ENCODE peak calls at places on chromosomes 11 and 22, in seven cellular contexts. X is H1, K is HCT116, Y is GM12878, O is SK-N-SH, Q is K562, D is HepG2. I is an unnamed sample.

GRCh38 chr11:59556115-59556882 is 45.0 kb downstream of the OR4D9 start:
- DNase-seq in O (peak; percentile 41), X (peak; percentile 93), Q (peak; percentile 61), D (peak; percentile 81), K (peak; percentile 74), Y (peak; percentile 58), I (no peak)

GRCh38 chr11:72587696-72588095 is 86.5 kb downstream of the PDE2A start:
- DNase-seq in X (no peak), D (no peak), Q (no peak), Y (no peak), K (no peak), O (no peak), I (no peak)

GRCh38 chr11:99893803-99894202 is 793.3 kb upstream of the ARHGAP42 start:
- DNase-seq in O (no peak), K (no peak), X (no peak), D (no peak), Q (no peak), Y (no peak), I (no peak)

GRCh38 chr11:65502274-65502851 is 3.5 kb downstream of the MALAT1 start:
- DNase-seq in X (no peak), O (no peak), K (no peak), Q (no peak), Y (no peak), D (no peak), I (no peak)

GRCh38 chr11:105449100-105449734 is 160.7 kb upstream of the GRIA4 start:
- DNase-seq in Q (no peak), Y (no peak), O (no peak), X (no peak), D (no peak), K (no peak), I (no peak)

GRCh38 chr11:12893787-12894672 is 115.1 kb upstream of the RASSF10 start:
- DNase-seq in X (peak; percentile 89), K (peak; percentile 15), D (peak; percentile 39), Y (no peak), Q (peak; percentile 63), O (peak; percentile 62), I (peak; percentile 20)

GRCh38 chr22:17796695-17797094 is 22.4 kb upstream of the BID start:
- DNase-seq in Y (no peak), O (no peak), K (no peak), D (no peak), X (no peak), Q (no peak), I (no peak)

GRCh38 chr22:43876866-43877509 is 14.7 kb upstream of the SULT4A1 start:
- DNase-seq in D (no peak), Q (no peak), K (no peak), Y (no peak), X (no peak), O (no peak), I (no peak)

GRCh38 chr11:107453594-107454286 is 3.9 kb downstream of the CWF19L2 start:
- DNase-seq in K (no peak), Q (no peak), O (no peak), X (no peak), D (no peak), Y (no peak), I (no peak)

GRCh38 chr11:128334311-128335044 is 252.9 kb downstream of the ETS1 start:
- DNase-seq in K (no peak), Y (no peak), X (no peak), D (peak; percentile 79), Q (no peak), O (no peak), I (no peak)

GRCh38 chr11:47325271-47326041 is 27.0 kb downstream of the MYBPC3 start:
- DNase-seq in K (no peak), X (no peak), O (no peak), D (no peak), Y (no peak), Q (no peak), I (no peak)

GRCh38 chr22:39133871-39134270 is 18.6 kb downstream of the CBX7 start:
- DNase-seq in X (no peak), O (no peak), Q (no peak), K (no peak), D (no peak), Y (no peak), I (no peak)

GRCh38 chr11:131914299-131914902 is 544.0 kb downstream of the NTM start:
- DNase-seq in O (peak; percentile 34), Y (no peak), X (no peak), K (no peak), Q (no peak), D (no peak), I (no peak)

GRCh38 chr11:16945671-16946469 is 68.3 kb downstream of the PLEKHA7 start:
- DNase-seq in Y (peak; percentile 61), D (peak; percentile 68), X (peak; percentile 69), K (peak; percentile 51), O (peak; percentile 77), Q (peak; percentile 52), I (no peak)

GRCh38 chr11:126181939-126182730 is 29.3 kb downstream of the RPUSD4 start:
- DNase-seq in Q (no peak), Y (no peak), X (no peak), K (no peak), O (no peak), D (no peak), I (no peak)

GRCh38 chr22:42673898-42674390 is 24.8 kb upstream of the CYB5R3 start:
- DNase-seq in O (no peak), Q (no peak), X (no peak), D (peak; percentile 44), Y (no peak), K (no peak), I (no peak)

GRCh38 chr22:27726726-27727449 is 74.7 kb downstream of the MN1 start:
- DNase-seq in D (peak; percentile 4), X (no peak), K (no peak), Q (peak; percentile 86), Y (no peak), O (no peak), I (no peak)

GRCh38 chr11:11280826-11281225 is 72.2 kb downstream of the CSNK2A3 start:
- DNase-seq in Y (no peak), X (no peak), D (no peak), Q (no peak), K (no peak), O (no peak), I (no peak)

GRCh38 chr22:48602805-48603518 is 1224.7 kb downstream of the BRD1 start:
- DNase-seq in D (no peak), Q (no peak), O (no peak), K (no peak), X (no peak), Y (no peak), I (no peak)
- H3K9me3 ChIP-seq in D (peaks cover 12% of the 10 kb centered on the region), Q (no peaks in the 10 kb centered on the region), O (no peaks in the 10 kb centered on the region), K (no peaks in the 10 kb centered on the region), X (peaks cover 3% of the 10 kb centered on the region), Y (no peaks in the 10 kb centered on the region), I (no peaks in the 10 kb centered on the region)

GRCh38 chr11:3667149-3668035 is 3.8 kb downstream of the CHRNA10 start:
- DNase-seq in D (no peak), Y (no peak), O (no peak), X (no peak), Q (no peak), K (no peak), I (no peak)

GRCh38 chr11:3674189-3674588 is 3.0 kb upstream of the CHRNA10 start:
- DNase-seq in Y (no peak), D (peak; percentile 5), K (no peak), Q (no peak), X (no peak), O (no peak), I (no peak)

GRCh38 chr11:3669128-3669527 is 2.1 kb downstream of the CHRNA10 start:
- DNase-seq in K (no peak), O (no peak), X (no peak), Y (no peak), D (no peak), Q (no peak), I (no peak)

GRCh38 chr11:3669742-3670183 is 1.4 kb downstream of the CHRNA10 start:
- DNase-seq in D (no peak), K (no peak), Y (no peak), Q (no peak), O (no peak), X (no peak), I (no peak)

GRCh38 chr11:3671334-3672254 is at the start of gene CHRNA10:
- DNase-seq in Q (no peak), Y (no peak), O (no peak), D (no peak), X (no peak), K (no peak), I (no peak)
- TF ChIP-seq YY1 in Q (no peak), Y (no peak), O (no peak), D (no peak), X (no peak), K (no peak), I (no peak)

DNA sequence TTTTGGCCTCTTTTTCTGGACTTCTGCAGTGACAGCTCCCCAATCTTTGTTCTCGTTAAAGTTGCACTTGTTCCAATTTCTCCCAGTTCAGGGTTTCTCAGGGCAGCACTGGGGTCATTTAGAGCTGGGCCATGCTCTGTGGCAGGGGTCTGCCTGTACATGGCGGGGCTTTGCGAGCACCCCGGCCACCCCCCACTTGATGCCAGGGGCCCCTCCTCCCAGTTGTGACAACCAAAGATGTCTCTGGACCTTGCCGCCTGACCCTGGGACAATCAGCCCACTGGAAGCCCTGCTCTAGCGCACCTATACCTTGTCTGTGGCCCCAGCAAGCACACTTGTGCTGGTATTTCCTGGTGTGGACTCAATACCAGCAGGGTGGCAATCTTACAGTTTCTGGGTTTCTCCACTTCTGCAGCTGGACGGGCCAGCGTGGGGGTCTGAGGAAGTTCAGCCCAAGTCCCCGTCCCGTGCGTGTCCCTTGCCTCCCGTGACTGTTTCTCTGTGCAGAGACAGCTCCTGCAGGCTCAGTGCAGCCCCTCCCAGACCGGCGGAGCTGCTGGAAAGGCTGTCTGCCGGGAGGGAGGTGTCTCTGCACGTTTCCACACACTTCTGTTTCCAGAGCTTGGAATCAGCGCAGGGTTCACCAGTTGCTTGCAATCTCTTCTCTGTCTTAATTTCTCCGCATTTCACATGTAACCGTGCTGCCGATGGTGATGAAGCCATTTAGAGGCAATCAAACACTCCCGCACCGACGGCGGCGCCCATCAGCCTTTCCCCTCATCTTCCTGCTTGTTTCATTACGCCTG is 1328.9 kb downstream of the BRD1 start:
- DNase-seq in X (no peak), K (no peak), D (no peak), Y (no peak), O (no peak), Q (no peak), I (no peak)
- H3K9me3 ChIP-seq in X (no peaks in the 10 kb centered on the region), K (no peaks in the 10 kb centered on the region), D (no peaks in the 10 kb centered on the region), Y (no peaks in the 10 kb centered on the region), O (no peaks in the 10 kb centered on the region), Q (no peaks in the 10 kb centered on the region), I (no peaks in the 10 kb centered on the region)

DNA sequence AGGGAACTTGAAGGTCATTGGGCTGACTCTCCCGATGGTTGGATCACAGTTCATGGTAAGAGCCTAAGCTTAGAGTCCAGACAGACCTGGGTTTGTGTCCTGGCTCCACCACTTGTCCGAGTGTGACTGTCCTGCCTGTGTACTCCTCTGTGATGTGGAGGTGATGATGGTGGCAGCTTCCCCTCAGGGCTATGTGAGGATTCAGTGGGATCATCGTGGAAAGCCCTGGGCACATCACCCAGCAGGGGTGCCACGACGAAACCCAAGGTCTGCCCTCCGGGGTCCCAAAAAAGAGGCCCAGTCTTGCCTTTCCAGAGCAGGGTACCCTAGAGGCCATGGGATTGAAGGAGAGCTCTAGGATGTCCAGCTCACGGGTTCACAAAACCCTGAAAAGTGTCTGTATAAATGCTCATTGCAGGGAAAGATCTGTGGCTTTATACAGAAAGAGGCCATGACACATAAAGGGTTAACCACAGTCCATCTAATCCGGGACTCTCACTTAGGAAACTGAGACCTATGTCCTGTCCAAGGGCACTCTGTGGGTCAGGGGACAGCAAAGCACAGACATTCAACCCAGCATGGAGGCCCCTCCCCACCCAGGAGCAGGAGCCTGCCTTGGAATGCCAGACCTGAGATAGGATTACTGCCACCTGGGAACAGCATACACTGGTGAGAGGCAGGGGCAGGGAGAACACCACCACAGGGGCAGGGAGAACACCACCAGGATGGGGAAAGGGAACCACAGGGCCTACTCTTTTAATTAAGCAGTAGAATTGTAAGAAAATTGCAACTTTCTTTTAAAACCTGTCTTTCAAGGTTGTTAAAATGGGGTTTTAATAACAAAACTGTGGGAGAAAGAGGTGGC is 51.3 kb downstream of the IGLL5 start:
- DNase-seq in O (no peak), K (no peak), X (no peak), Y (no peak), Q (peak; percentile 62), D (no peak), I (no peak)
- TF ChIP-seq YY1 in O (no peak), K (no peak), X (no peak), Y (no peak), Q (no peak), D (no peak), I (no peak)